ENCODE peak calls at places on chromosomes 4 and X, in ten cellular contexts. N is activated CD4-positive, alpha-beta T cell treated with anti-CD3 and anti-CD28 coated beads for 4 hours; Y is coronary artery; X is Ammon's horn; J is CD4-positive, CD25-positive, alpha-beta regulatory T cell; S is AG09309; I is sigmoid colon; L is NCI-H2107; Z is left cardiac atrium; E is amniotic stem cell. A is an unnamed sample.

GRCh38 chr4:19971829-19972228 is 279.9 kb upstream of the SLIT2 start:
- DNase-seq in X (no peak), Y (no peak), L (no peak), J (no peak), Z (no peak), E (no peak), S (no peak), I (no peak), N (no peak), A (no peak)

GRCh38 chrX:130975947-130976346 is 72.9 kb upstream of the ENOX2 start:
- DNase-seq in L (peak; percentile 21), Z (no peak), Y (no peak), J (no peak), N (peak; percentile 22), X (peak; percentile 55), S (peak; percentile 5), E (peak; percentile 7), I (no peak), A (peak; percentile 46)

GRCh38 chr4:15106417-15106816 is 104.1 kb downstream of the CPEB2 start:
- DNase-seq in S (no peak), X (no peak), I (no peak), E (no peak), Y (no peak), Z (no peak), J (no peak), N (no peak), L (no peak), A (no peak)

GRCh38 chr4:12844111-12844510 is 640.0 kb downstream of the RAB28 start:
- DNase-seq in Y (no peak), E (no peak), I (no peak), S (no peak), Z (no peak), L (no peak), J (no peak), N (no peak), X (no peak), A (no peak)

GRCh38 chrX:46611658-46612362 is 38.2 kb downstream of the CHST7 start:
- DNase-seq in L (no peak), N (no peak), S (no peak), E (no peak), Z (no peak), I (no peak), X (no peak), J (peak; percentile 8), Y (no peak), A (no peak)

GRCh38 chrX:40734956-40735317 is 405 bp downstream of the MED14 start:
- DNase-seq in N (peak; percentile 25), J (no peak), Y (no peak), X (no peak), S (no peak), L (no peak), E (no peak), I (peak; percentile 67), Z (peak; percentile 30), A (no peak)

GRCh38 chr4:164930647-164931046 is 46.8 kb downstream of the TRIM61 start:
- DNase-seq in J (no peak), X (no peak), S (no peak), Y (no peak), L (no peak), I (no peak), Z (no peak), N (no peak), E (no peak), A (no peak)

GRCh38 chr4:10032625-10033024 is 11.3 kb upstream of the SLC2A9 start:
- DNase-seq in X (no peak), I (no peak), Z (no peak), J (no peak), L (no peak), E (no peak), Y (no peak), N (no peak), S (peak; percentile 18), A (no peak)

GRCh38 chr4:44448548-44449443 is at the start of gene KCTD8:
- DNase-seq in E (no peak), J (no peak), L (peak; percentile 31), I (peak; percentile 95), N (peak; percentile 12), Z (peak; percentile 87), X (peak; percentile 97), S (peak; percentile 4), Y (peak; percentile 84), A (peak; percentile 64)

GRCh38 chr4:158410272-158410671 is 111.4 kb upstream of the RXFP1 start:
- DNase-seq in I (no peak), Y (no peak), X (no peak), J (no peak), Z (no peak), N (no peak), S (peak; percentile 13), L (no peak), E (no peak), A (no peak)

GRCh38 chr4:2386717-2387116 is 31.7 kb downstream of the ZFYVE28 start:
- DNase-seq in Z (no peak), I (no peak), X (no peak), J (no peak), L (no peak), E (no peak), Y (no peak), N (no peak), S (no peak), A (no peak)

GRCh38 chrX:104189862-104190261 is 23.6 kb downstream of the FAM199X start:
- DNase-seq in I (no peak), L (no peak), Y (no peak), E (no peak), J (no peak), S (no peak), N (no peak), Z (no peak), X (no peak), A (no peak)

GRCh38 chrX:20315140-20315539 is 48.4 kb upstream of the RPS6KA3 start:
- DNase-seq in N (no peak), L (no peak), I (no peak), E (no peak), J (no peak), Z (no peak), X (no peak), Y (no peak), S (no peak), A (peak; percentile 75)

GRCh38 chrX:120768681-120769080 is 107.0 kb downstream of the CT47B1 start:
- DNase-seq in I (no peak), E (no peak), L (no peak), S (peak; percentile 17), J (no peak), X (no peak), Z (no peak), Y (no peak), N (no peak), A (no peak)

GRCh38 chr4:11367371-11367770 is 61.3 kb downstream of the HS3ST1 start:
- DNase-seq in X (peak; percentile 88), Y (no peak), N (no peak), Z (peak; percentile 76), L (no peak), E (no peak), J (no peak), S (no peak), I (peak; percentile 93), A (no peak)

GRCh38 chr4:4216668-4217067 is 10.1 kb downstream of the OTOP1 start:
- DNase-seq in X (no peak), S (no peak), I (no peak), Z (no peak), N (no peak), J (no peak), Y (no peak), L (no peak), E (no peak), A (no peak)

GRCh38 chr4:88728146-88728545 is 30.5 kb upstream of the NAP1L5 start:
- DNase-seq in Z (peak; percentile 30), X (peak; percentile 48), L (no peak), J (no peak), I (no peak), E (no peak), Y (no peak), S (no peak), N (no peak), A (no peak)

GRCh38 chr4:166121897-166122296 is 248.9 kb downstream of the TLL1 start:
- DNase-seq in S (no peak), Z (no peak), J (no peak), E (peak; percentile 11), I (no peak), Y (no peak), N (no peak), L (no peak), X (no peak), A (no peak)

GRCh38 chr4:35491093-35491492 is 753.2 kb downstream of the ARAP2 start:
- DNase-seq in N (no peak), X (no peak), J (no peak), I (no peak), S (no peak), L (no peak), Z (no peak), E (no peak), Y (no peak), A (no peak)

GRCh38 chr4:137825505-137825904 is 293.2 kb upstream of the PCDH18 start:
- DNase-seq in X (no peak), E (no peak), S (no peak), Y (no peak), N (no peak), I (no peak), Z (no peak), L (no peak), J (no peak), A (no peak)

GRCh38 chr4:129455462-129455861 is 359.5 kb downstream of the C4orf33 start:
- DNase-seq in L (peak; percentile 35), Y (no peak), Z (no peak), I (no peak), J (no peak), N (no peak), E (no peak), X (peak; percentile 15), S (no peak), A (no peak)

GRCh38 chrX:28638775-28639174 is 51.5 kb downstream of the IL1RAPL1 start:
- DNase-seq in N (no peak), S (no peak), Y (no peak), Z (no peak), E (no peak), J (no peak), X (no peak), I (no peak), L (no peak), A (no peak)

GRCh38 chr4:77199701-77200100 is 42.7 kb downstream of the CCNG2 start:
- DNase-seq in E (no peak), X (no peak), Z (no peak), Y (no peak), I (no peak), J (no peak), S (no peak), N (no peak), L (no peak), A (no peak)

GRCh38 chr4:144732584-144733130 is 86.7 kb downstream of the HHIP start:
- DNase-seq in L (no peak), J (no peak), X (no peak), Z (no peak), N (no peak), I (no peak), S (no peak), E (no peak), Y (no peak), A (no peak)

GRCh38 chrX:3066555-3066954 is 25.3 kb downstream of the ARSF start:
- DNase-seq in Y (no peak), N (no peak), L (no peak), E (no peak), S (no peak), Z (no peak), I (no peak), X (peak; percentile 55), J (no peak), A (no peak)

GRCh38 chr4:82739292-82740190 is 59.1 kb downstream of the SCD5 start:
- DNase-seq in S (no peak), Z (peak; percentile 65), J (peak; percentile 8), Y (peak; percentile 17), I (peak; percentile 70), N (peak; percentile 29), X (peak; percentile 77), L (no peak), E (no peak), A (peak; percentile 37)

GRCh38 chr4:48898733-48899431 is 7.7 kb downstream of the OCIAD2 start:
- DNase-seq in E (no peak), S (no peak), J (no peak), Z (no peak), X (no peak), Y (no peak), L (no peak), I (no peak), N (no peak), A (no peak)

GRCh38 chr4:125168531-125168930 is 146.2 kb upstream of the FAT4 start:
- DNase-seq in J (no peak), L (no peak), Z (no peak), I (no peak), E (no peak), S (no peak), Y (no peak), X (no peak), N (no peak), A (no peak)

A was measured in RPMI8226.